ENCODE peak calls at places on chromosomes 13 and 19, in four cellular contexts. One of them, this sample, is unnamed.

GRCh38 chr13:50188696-50189095 is 173.5 kb downstream of the KCNRG start:
- DNase-seq in stimulated activated CD8-positive, alpha-beta memory T cell treated with anti-CD3 and anti-CD28 coated beads, Interleukin-7, amount 100 ng/mL, for 1 hour: no peak
- DNase-seq in naive B cell: no peak
- DNase-seq in heart right ventricle: no peak
- DNase-seq in this sample: no peak

GRCh38 chr19:47124937-47125668 is 5.5 kb upstream of the SAE1 start:
- DNase-seq in stimulated activated CD8-positive, alpha-beta memory T cell treated with anti-CD3 and anti-CD28 coated beads, Interleukin-7, amount 100 ng/mL, for 1 hour: no peak
- DNase-seq in heart right ventricle: no peak
- DNase-seq in naive B cell: peak
- DNase-seq in this sample: no peak

GRCh38 chr19:5042556-5042955 is 73.6 kb downstream of the KDM4B start:
- DNase-seq in heart right ventricle: no peak
- DNase-seq in stimulated activated CD8-positive, alpha-beta memory T cell treated with anti-CD3 and anti-CD28 coated beads, Interleukin-7, amount 100 ng/mL, for 1 hour: no peak
- DNase-seq in naive B cell: no peak
- DNase-seq in this sample: peak

GRCh38 chr19:45123440-45123850 is 30.5 kb downstream of the PPP1R37 start:
- DNase-seq in heart right ventricle: no peak
- DNase-seq in stimulated activated CD8-positive, alpha-beta memory T cell treated with anti-CD3 and anti-CD28 coated beads, Interleukin-7, amount 100 ng/mL, for 1 hour: no peak
- DNase-seq in naive B cell: no peak
- DNase-seq in this sample: no peak

GRCh38 chr13:23969672-23970071 is 72.4 kb upstream of the C1QTNF9B start:
- DNase-seq in stimulated activated CD8-positive, alpha-beta memory T cell treated with anti-CD3 and anti-CD28 coated beads, Interleukin-7, amount 100 ng/mL, for 1 hour: no peak
- DNase-seq in heart right ventricle: no peak
- DNase-seq in naive B cell: no peak
- DNase-seq in this sample: no peak

GRCh38 chr13:78022164-78022877 is 103.7 kb upstream of the EDNRB start:
- DNase-seq in naive B cell: peak
- DNase-seq in stimulated activated CD8-positive, alpha-beta memory T cell treated with anti-CD3 and anti-CD28 coated beads, Interleukin-7, amount 100 ng/mL, for 1 hour: no peak
- DNase-seq in heart right ventricle: no peak
- DNase-seq in this sample: no peak

GRCh38 chr19:40254714-40255418 is 28.4 kb upstream of the CCNP start:
- DNase-seq in heart right ventricle: no peak
- DNase-seq in stimulated activated CD8-positive, alpha-beta memory T cell treated with anti-CD3 and anti-CD28 coated beads, Interleukin-7, amount 100 ng/mL, for 1 hour: no peak
- DNase-seq in naive B cell: no peak
- DNase-seq in this sample: peak

GRCh38 chr13:102395174-102395573 is 6.7 kb downstream of the FGF14 start:
- DNase-seq in stimulated activated CD8-positive, alpha-beta memory T cell treated with anti-CD3 and anti-CD28 coated beads, Interleukin-7, amount 100 ng/mL, for 1 hour: no peak
- DNase-seq in naive B cell: no peak
- DNase-seq in heart right ventricle: no peak
- DNase-seq in this sample: no peak

GRCh38 chr13:62293081-62293480 is 877.4 kb upstream of the PCDH20 start:
- DNase-seq in heart right ventricle: no peak
- DNase-seq in naive B cell: no peak
- DNase-seq in stimulated activated CD8-positive, alpha-beta memory T cell treated with anti-CD3 and anti-CD28 coated beads, Interleukin-7, amount 100 ng/mL, for 1 hour: no peak
- DNase-seq in this sample: no peak

GRCh38 chr19:35451278-35452096 is 3.4 kb downstream of the FFAR2 start:
- DNase-seq in naive B cell: no peak
- DNase-seq in heart right ventricle: no peak
- DNase-seq in stimulated activated CD8-positive, alpha-beta memory T cell treated with anti-CD3 and anti-CD28 coated beads, Interleukin-7, amount 100 ng/mL, for 1 hour: no peak
- DNase-seq in this sample: no peak

GRCh38 chr19:6473652-6474051 is 7.9 kb downstream of the DENND1C start:
- DNase-seq in naive B cell: no peak
- DNase-seq in heart right ventricle: no peak
- DNase-seq in stimulated activated CD8-positive, alpha-beta memory T cell treated with anti-CD3 and anti-CD28 coated beads, Interleukin-7, amount 100 ng/mL, for 1 hour: no peak
- DNase-seq in this sample: no peak

GRCh38 chr13:28159057-28159456 is 20.7 kb downstream of the PAN3 start:
- DNase-seq in stimulated activated CD8-positive, alpha-beta memory T cell treated with anti-CD3 and anti-CD28 coated beads, Interleukin-7, amount 100 ng/mL, for 1 hour: no peak
- DNase-seq in heart right ventricle: no peak
- DNase-seq in naive B cell: no peak
- DNase-seq in this sample: no peak

GRCh38 chr19:13072206-13072898 is 30.3 kb downstream of the LYL1 start:
- DNase-seq in naive B cell: no peak
- DNase-seq in heart right ventricle: no peak
- DNase-seq in stimulated activated CD8-positive, alpha-beta memory T cell treated with anti-CD3 and anti-CD28 coated beads, Interleukin-7, amount 100 ng/mL, for 1 hour: no peak
- DNase-seq in this sample: no peak

GRCh38 chr19:1747285-1748114 is 5.8 kb upstream of the ONECUT3 start:
- DNase-seq in naive B cell: no peak
- DNase-seq in stimulated activated CD8-positive, alpha-beta memory T cell treated with anti-CD3 and anti-CD28 coated beads, Interleukin-7, amount 100 ng/mL, for 1 hour: no peak
- DNase-seq in heart right ventricle: no peak
- DNase-seq in this sample: no peak

GRCh38 chr13:95713651-95714050 is 36.7 kb downstream of the DNAJC3 start:
- DNase-seq in heart right ventricle: no peak
- DNase-seq in stimulated activated CD8-positive, alpha-beta memory T cell treated with anti-CD3 and anti-CD28 coated beads, Interleukin-7, amount 100 ng/mL, for 1 hour: no peak
- DNase-seq in naive B cell: no peak
- DNase-seq in this sample: no peak

GRCh38 chr13:44930907-44931676 is 58.2 kb downstream of the NUFIP1 start:
- DNase-seq in naive B cell: no peak
- DNase-seq in stimulated activated CD8-positive, alpha-beta memory T cell treated with anti-CD3 and anti-CD28 coated beads, Interleukin-7, amount 100 ng/mL, for 1 hour: no peak
- DNase-seq in heart right ventricle: no peak
- DNase-seq in this sample: no peak

GRCh38 chr19:246551-246950 is 44.7 kb downstream of the PLPP2 start:
- DNase-seq in naive B cell: no peak
- DNase-seq in stimulated activated CD8-positive, alpha-beta memory T cell treated with anti-CD3 and anti-CD28 coated beads, Interleukin-7, amount 100 ng/mL, for 1 hour: no peak
- DNase-seq in heart right ventricle: no peak
- DNase-seq in this sample: peak

GRCh38 chr13:58884353-58884752 is 1252.8 kb downstream of the PCDH17 start:
- DNase-seq in heart right ventricle: no peak
- DNase-seq in naive B cell: no peak
- DNase-seq in stimulated activated CD8-positive, alpha-beta memory T cell treated with anti-CD3 and anti-CD28 coated beads, Interleukin-7, amount 100 ng/mL, for 1 hour: no peak
- DNase-seq in this sample: no peak

GRCh38 chr13:63124863-63125262 is 1709.2 kb upstream of the PCDH20 start:
- DNase-seq in heart right ventricle: no peak
- DNase-seq in stimulated activated CD8-positive, alpha-beta memory T cell treated with anti-CD3 and anti-CD28 coated beads, Interleukin-7, amount 100 ng/mL, for 1 hour: no peak
- DNase-seq in naive B cell: no peak
- DNase-seq in this sample: no peak

GRCh38 chr13:113792236-113792770 is 33.3 kb downstream of the TMEM255B start:
- DNase-seq in heart right ventricle: no peak
- DNase-seq in naive B cell: no peak
- DNase-seq in stimulated activated CD8-positive, alpha-beta memory T cell treated with anti-CD3 and anti-CD28 coated beads, Interleukin-7, amount 100 ng/mL, for 1 hour: no peak
- DNase-seq in this sample: no peak

GRCh38 chr19:38031423-38031770 is 124.4 kb downstream of the SIPA1L3 start:
- DNase-seq in naive B cell: no peak
- DNase-seq in heart right ventricle: no peak
- DNase-seq in stimulated activated CD8-positive, alpha-beta memory T cell treated with anti-CD3 and anti-CD28 coated beads, Interleukin-7, amount 100 ng/mL, for 1 hour: no peak
- DNase-seq in this sample: no peak

This sample was measured in upper lobe of left lung.